ENCODE peak calls at places on chromosomes 13 and 19, in four cellular contexts. M is GM12878, T is GM12892, O is K562. H is an unnamed sample.

GRCh38 chr13:34765446-34766180 is 176.5 kb upstream of the NBEA start:
- DNase-seq in M (no peak), T (no peak), O (no peak), H (no peak)

GRCh38 chr19:58001895-58002369 is 688 bp downstream of the ZNF606 start:
- DNase-seq in M (no peak), T (no peak), O (no peak), H (peak)

GRCh38 chr19:8123683-8124082 is 25.7 kb downstream of the FBN3 start:
- DNase-seq in M (no peak), T (no peak), O (no peak), H (no peak)

GRCh38 chr13:36086117-36086516 is 45.1 kb downstream of the DCLK1 start:
- DNase-seq in M (no peak), T (no peak), O (no peak), H (no peak)

GRCh38 chr19:11784356-11784755 is 14.0 kb upstream of the ZNF491 start:
- DNase-seq in M (no peak), T (no peak), O (no peak), H (no peak)

GRCh38 chr13:29819157-29819556 is 31.3 kb downstream of the UBL3 start:
- DNase-seq in M (no peak), T (no peak), O (no peak), H (no peak)

GRCh38 chr19:16325161-16325527 is 518 bp downstream of the KLF2 start:
- DNase-seq in M (no peak), T (no peak), O (peak), H (no peak)

GRCh38 chr19:49497047-49497789 is 984 bp downstream of the RPS11 start:
- DNase-seq in M (no peak), T (peak), O (peak), H (no peak)

GRCh38 chr13:28707629-28708427 is 10.9 kb downstream of the SLC46A3 start:
- DNase-seq in M (peak), T (no peak), O (peak), H (no peak)

GRCh38 chr19:8204961-8205360 is 4.2 kb upstream of the CERS4 start:
- DNase-seq in M (no peak), T (no peak), O (no peak), H (no peak)

GRCh38 chr13:50060718-50061117 is 45.5 kb downstream of the KCNRG start:
- DNase-seq in M (no peak), T (no peak), O (no peak), H (no peak)

GRCh38 chr13:51793570-51794273 is 10.2 kb downstream of the DHRS12 start:
- DNase-seq in M (peak), T (no peak), O (peak), H (no peak)

GRCh38 chr13:43232866-43233265 is 209.5 kb downstream of the DNAJC15 start:
- DNase-seq in M (no peak), T (no peak), O (no peak), H (no peak)
- TF ChIP-seq TAF1 in M (no peak), T (no peak), O (no peak), H (no peak)

GRCh38 chr19:19361075-19361594 is 40.5 kb downstream of the MAU2 start:
- DNase-seq in M (peak), T (no peak), O (peak), H (peak)
- TF ChIP-seq POLR2A in M (no peak), T (no peak), O (no peak), H (no peak)

DNA sequence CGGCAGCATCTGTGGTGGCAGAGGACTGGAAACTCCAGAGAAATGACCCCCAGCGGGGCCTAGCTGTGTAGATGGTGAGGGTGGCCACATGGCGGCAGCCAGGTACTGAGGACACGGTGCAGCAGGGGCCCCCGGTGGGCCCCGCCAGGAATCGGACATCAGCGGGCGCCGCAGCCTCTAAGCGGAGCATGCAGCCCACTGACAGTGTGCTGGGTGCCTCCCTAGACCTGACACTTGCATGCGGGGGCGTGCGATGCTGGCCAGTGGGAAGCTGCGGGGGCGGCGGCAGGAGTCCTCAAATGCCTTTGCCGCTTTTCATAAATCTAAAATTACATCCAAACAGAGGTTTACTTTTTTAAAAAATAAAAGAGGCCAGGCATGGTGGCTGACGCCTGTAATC is 16.1 kb downstream of the ADAT3 start:
- DNase-seq in M (no peak), T (no peak), O (no peak), H (no peak)
- TF ChIP-seq TAF1 in M (no peak), T (no peak), O (no peak), H (no peak)

GRCh38 chr13:38688674-38689073 is 1.8 kb downstream of the FREM2 start:
- DNase-seq in M (no peak), T (no peak), O (no peak), H (no peak)

GRCh38 chr13:38687246-38688229 is 661 bp downstream of the FREM2 start:
- DNase-seq in M (no peak), T (no peak), O (no peak), H (no peak)

GRCh38 chr13:38685974-38686571 is 804 bp upstream of the FREM2 start:
- DNase-seq in M (no peak), T (no peak), O (no peak), H (no peak)

GRCh38 chr13:38684714-38685113 is 2.2 kb upstream of the FREM2 start:
- DNase-seq in M (no peak), T (no peak), O (no peak), H (no peak)

DNA sequence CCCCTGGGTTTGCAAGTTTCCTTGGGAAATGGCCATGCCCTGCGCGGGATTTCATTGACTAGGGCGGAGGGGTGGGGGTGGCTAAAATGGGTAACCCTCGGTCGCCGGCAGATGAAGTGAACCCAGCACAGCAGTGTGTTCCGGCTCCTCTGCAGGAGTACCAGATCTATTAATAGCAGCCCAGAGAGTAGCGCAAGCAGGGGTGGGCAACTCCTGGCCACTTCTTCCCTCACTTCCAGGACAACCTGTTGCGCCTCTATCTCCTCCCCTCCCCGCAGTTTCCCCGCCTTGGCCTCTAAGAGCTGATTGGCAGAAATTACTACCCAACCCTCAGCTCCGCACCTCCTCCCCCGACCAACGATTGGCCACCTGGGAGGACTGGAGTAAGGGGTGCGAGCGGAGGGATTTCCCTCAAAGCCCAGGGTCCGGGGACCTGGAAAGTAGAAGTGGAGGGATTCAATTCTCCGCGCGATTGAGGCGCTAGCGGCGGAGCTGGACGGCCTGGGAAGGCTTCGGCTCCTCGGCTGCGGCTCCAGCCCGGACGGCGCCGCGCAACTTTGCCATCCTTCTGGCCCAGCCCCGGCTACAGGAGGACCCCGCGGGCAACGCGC is at the start of gene FREM2:
- DNase-seq in M (no peak), T (no peak), O (no peak), H (no peak)
- TF ChIP-seq POLR2A in M (no peak), T (no peak), O (no peak), H (no peak)

GRCh38 chr13:109569938-109570711 is 216.3 kb downstream of the IRS2 start:
- DNase-seq in M (peak), T (peak), O (no peak), H (peak)

GRCh38 chr13:109567315-109567714 is 219.1 kb downstream of the IRS2 start:
- DNase-seq in M (no peak), T (no peak), O (no peak), H (no peak)

GRCh38 chr13:109568273-109568900 is 218.0 kb downstream of the IRS2 start:
- DNase-seq in M (no peak), T (no peak), O (no peak), H (no peak)

GRCh38 chr13:109565877-109566276 is 220.5 kb downstream of the IRS2 start:
- DNase-seq in M (no peak), T (no peak), O (no peak), H (no peak)
- TF ChIP-seq TAF1 in M (no peak), T (no peak), O (no peak), H (no peak)

GRCh38 chr19:18173572-18174294 is at the start of gene IFI30:
- DNase-seq in M (peak), T (peak), O (peak), H (peak)
- TF ChIP-seq POLR2A in M (peak), T (peak), O (peak), H (peak)

GRCh38 chr13:100039740-100040139 is 49.2 kb upstream of the PCCA start:
- DNase-seq in M (no peak), T (no peak), O (no peak), H (no peak)
- TF ChIP-seq TAF1 in M (no peak), T (no peak), O (no peak), H (no peak)

GRCh38 chr19:45862564-45863334 is at the start of gene SYMPK:
- DNase-seq in M (peak), T (peak), O (peak), H (peak)
- TF ChIP-seq POLR2A in M (peak), T (peak), O (peak), H (peak)

H was measured in GM12891.